ENCODE peak calls at places on chromosomes 2 and 18, in four cellular contexts. O is GM12878, X is SK-N-SH, W is HepG2. T is an unnamed sample.

GRCh38 chr2:187055463-187055862 is 206.5 kb upstream of the ZSWIM2 start:
- DNase-seq in O (no peak), X (no peak), W (peak), T (no peak)

GRCh38 chr2:20638014-20638413 is 12.9 kb downstream of the HS1BP3 start:
- DNase-seq in O (no peak), X (no peak), W (no peak), T (no peak)

GRCh38 chr18:26802330-26803200 is 62.9 kb downstream of the AQP4 start:
- DNase-seq in O (no peak), X (peak), W (no peak), T (no peak)

GRCh38 chr2:72205546-72205863 is 57.8 kb upstream of the CYP26B1 start:
- DNase-seq in O (no peak), X (no peak), W (peak), T (no peak)

GRCh38 chr18:57422313-57422872 is 12.8 kb upstream of the ONECUT2 start:
- DNase-seq in O (no peak), X (no peak), W (peak), T (no peak)

GRCh38 chr2:72235497-72236413 is 88.1 kb upstream of the CYP26B1 start:
- DNase-seq in O (no peak), X (no peak), W (no peak), T (no peak)

GRCh38 chr2:233369462-233369861 is 15.2 kb downstream of the DGKD start:
- DNase-seq in O (no peak), X (no peak), W (no peak), T (no peak)

GRCh38 chr2:160581448-160581847 is 87.8 kb upstream of the RBMS1 start:
- DNase-seq in O (no peak), X (no peak), W (no peak), T (no peak)

GRCh38 chr18:825891-826585 is 14.0 kb upstream of the YES1 start:
- DNase-seq in O (no peak), X (no peak), W (no peak), T (peak)

GRCh38 chr2:191302459-191303155 is 57.4 kb downstream of the MYO1B start:
- DNase-seq in O (no peak), X (peak), W (peak), T (no peak)

GRCh38 chr2:37376421-37377186 is 32.2 kb downstream of the QPCT start:
- DNase-seq in O (peak), X (no peak), W (no peak), T (no peak)

GRCh38 chr2:30185175-30185574 is 38.4 kb downstream of the YPEL5 start:
- DNase-seq in O (no peak), X (no peak), W (peak), T (no peak)

GRCh38 chr18:36811430-36811829 is 17.4 kb downstream of the TPGS2 start:
- DNase-seq in O (no peak), X (no peak), W (no peak), T (no peak)

GRCh38 chr18:23599809-23600208 is 13.5 kb upstream of the NPC1 start:
- DNase-seq in O (no peak), X (no peak), W (no peak), T (no peak)

GRCh38 chr2:136143603-136144451 is 25.9 kb upstream of the CXCR4 start:
- DNase-seq in O (no peak), X (peak), W (no peak), T (no peak)

GRCh38 chr18:8190980-8191379 is 418.3 kb upstream of the RAB12 start:
- DNase-seq in O (no peak), X (no peak), W (no peak), T (no peak)

GRCh38 chr2:149329470-149330126 is 789 bp upstream of the LYPD6 start:
- DNase-seq in O (no peak), X (peak), W (peak), T (no peak)

GRCh38 chr18:42289526-42289925 is 334.5 kb downstream of the PIK3C3 start:
- DNase-seq in O (no peak), X (no peak), W (no peak), T (no peak)

GRCh38 chr2:84836215-84836614 is 44.7 kb downstream of the TRABD2A start:
- DNase-seq in O (no peak), X (no peak), W (no peak), T (no peak)

GRCh38 chr18:11951390-11951851 is 29.9 kb upstream of the IMPA2 start:
- DNase-seq in O (no peak), X (no peak), W (no peak), T (peak)

GRCh38 chr2:208006833-208007232 is 18.5 kb downstream of the PLEKHM3 start:
- DNase-seq in O (no peak), X (no peak), W (no peak), T (no peak)

GRCh38 chr2:200479617-200480292 is 30.1 kb downstream of the KCTD18 start:
- DNase-seq in O (no peak), X (no peak), W (peak), T (no peak)

GRCh38 chr2:176158306-176158643 is 1.2 kb downstream of the HOXD3 start:
- DNase-seq in O (no peak), X (no peak), W (no peak), T (no peak)

DNA sequence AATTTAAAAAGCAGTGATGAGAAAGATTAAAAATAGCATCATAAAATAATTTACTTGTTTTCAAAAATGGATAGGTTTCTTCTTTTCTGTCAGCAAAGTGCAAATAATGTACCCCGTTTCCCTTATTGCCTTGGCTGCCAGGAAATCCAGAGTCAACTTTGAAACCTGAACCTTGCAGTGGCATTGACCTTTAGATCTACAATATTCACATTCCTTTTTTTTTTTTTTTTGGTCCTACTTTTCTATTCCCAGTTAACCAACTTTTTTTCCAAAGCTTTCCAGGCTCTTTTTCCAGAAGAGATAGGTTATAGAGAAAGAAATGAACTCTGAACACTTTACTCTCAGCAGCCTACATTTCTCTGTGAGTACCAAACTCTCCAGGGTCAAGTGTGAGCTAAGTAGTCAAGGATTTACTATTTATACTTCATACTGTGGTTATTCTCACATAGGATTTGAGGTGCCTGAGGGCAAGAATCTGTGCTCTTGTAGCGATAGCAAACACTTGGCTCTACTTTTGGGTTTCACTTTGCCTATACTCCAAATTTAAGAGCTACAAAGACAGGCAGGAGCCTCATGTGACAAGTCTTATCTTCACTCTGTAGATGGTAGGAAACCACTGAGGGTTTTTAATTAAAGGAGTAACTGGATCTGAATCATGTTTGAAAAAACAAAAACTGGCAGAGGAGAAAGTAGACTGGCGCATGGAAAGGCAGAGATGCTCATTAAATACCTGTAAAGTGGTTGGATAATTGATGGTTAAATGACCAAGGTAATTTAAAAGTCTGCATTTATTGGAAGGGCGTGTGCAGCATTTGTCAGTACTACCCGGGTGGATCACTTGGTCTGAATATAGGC is 63.2 kb upstream of the TMEM17 start:
- DNase-seq in O (no peak), X (no peak), W (peak), T (no peak)
- TF ChIP-seq NFIC in O (no peak), X (no peak), W (peak), T (no peak)

DNA sequence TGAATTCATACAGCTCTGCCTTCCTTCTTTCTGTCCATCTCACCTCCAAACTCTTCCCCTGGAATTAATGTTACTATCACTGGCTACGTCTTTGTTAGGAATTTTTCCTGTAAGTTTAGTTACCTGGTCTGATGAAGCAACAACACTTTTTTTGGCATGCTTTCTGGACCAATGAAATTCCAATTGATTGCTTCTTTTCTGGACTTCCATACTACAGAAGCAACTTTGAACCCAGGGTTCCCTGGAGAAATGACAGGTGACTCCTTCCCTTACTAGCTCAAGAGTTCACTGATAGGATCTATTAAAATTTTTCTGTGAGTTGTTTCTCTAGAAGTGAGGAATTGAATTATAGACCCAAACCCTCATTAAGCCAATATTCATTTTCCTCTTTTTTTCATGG is 41.4 kb upstream of the STPG4 start:
- DNase-seq in O (no peak), X (no peak), W (no peak), T (no peak)
- TF ChIP-seq CTCF in O (no peak), X (no peak), W (no peak), T (no peak)

DNA sequence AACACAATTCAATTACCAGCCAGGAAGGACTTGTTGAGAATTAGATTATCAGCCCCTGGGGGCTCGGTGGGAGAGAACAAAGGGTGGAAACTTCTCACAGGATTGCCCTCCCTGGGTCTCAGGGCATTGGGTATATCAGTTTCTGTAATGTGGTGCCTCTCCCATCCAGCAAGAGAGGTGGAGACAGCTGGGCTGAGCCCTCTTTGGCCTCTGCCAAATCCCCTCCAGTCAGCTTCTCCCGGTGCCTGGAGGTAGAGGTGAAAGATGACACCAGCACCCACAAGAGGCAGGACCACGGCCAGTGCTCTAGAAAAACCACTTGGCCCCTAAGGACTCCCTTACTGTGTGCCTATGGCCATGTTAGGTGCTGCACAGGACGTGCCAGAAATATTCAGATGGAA is 179.7 kb downstream of the HAUS1 start:
- DNase-seq in O (no peak), X (peak), W (no peak), T (no peak)
- TF ChIP-seq REST in O (peak), X (peak), W (peak), T (no peak)

GRCh38 chr2:158716091-158716815 is 78.9 kb upstream of the DAPL1 start:
- DNase-seq in O (no peak), X (no peak), W (peak), T (no peak)

GRCh38 chr2:158715352-158715751 is 79.8 kb upstream of the DAPL1 start:
- DNase-seq in O (no peak), X (no peak), W (no peak), T (no peak)

GRCh38 chr2:158713523-158714138 is 81.5 kb upstream of the DAPL1 start:
- DNase-seq in O (no peak), X (no peak), W (no peak), T (no peak)

GRCh38 chr2:158712791-158713522 is 82.2 kb upstream of the DAPL1 start:
- DNase-seq in O (no peak), X (no peak), W (no peak), T (no peak)

GRCh38 chr2:158714420-158714819 is 80.7 kb upstream of the DAPL1 start:
- DNase-seq in O (no peak), X (no peak), W (no peak), T (no peak)
- TF ChIP-seq NFIC in O (no peak), X (no peak), W (no peak), T (no peak)

DNA sequence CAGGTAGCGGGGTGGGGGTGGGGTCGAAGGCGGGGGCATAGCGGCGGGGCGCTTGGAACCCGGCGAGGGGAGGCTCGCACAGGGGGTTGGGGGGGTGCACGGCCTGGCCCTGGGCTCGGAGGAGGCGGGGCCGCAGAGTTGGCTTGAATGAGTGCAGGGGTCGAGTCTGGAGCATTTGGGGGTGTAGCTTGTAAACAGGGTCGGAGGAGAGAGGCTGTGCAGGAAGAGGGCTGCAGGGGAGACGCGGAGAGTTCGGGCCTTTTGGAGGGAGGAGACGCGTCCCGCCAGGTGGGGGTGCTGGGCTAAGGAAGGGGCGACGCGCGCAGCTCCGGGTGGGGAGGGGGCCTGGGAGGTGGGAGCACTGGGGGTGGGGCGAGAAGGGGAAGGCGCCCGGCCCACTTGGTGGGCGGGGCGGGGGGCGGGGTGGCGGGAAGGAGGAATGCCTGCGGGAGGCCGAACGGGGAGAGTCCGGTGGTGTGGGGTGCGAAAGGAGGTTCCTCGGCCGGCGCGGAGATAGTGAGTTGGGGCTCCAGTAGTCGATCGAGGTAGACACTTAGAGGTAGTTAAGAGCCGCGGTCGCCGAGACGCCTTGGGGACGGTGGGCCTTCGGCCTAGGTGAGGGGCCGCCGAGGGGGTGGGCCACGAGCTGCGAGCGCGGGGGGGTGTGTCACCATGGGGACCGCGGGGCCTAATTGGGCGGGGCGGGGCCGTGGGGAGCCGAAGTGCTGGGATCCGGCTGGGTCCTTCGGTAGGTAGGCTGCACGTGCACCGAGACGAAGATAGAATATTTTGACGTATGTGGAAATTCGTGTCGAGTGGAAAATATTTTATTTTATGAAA is 766 bp downstream of the MSH6 start:
- DNase-seq in O (peak), X (peak), W (peak), T (peak)
- TF ChIP-seq CTCF in O (peak), X (no peak), W (peak), T (peak)

GRCh38 chr18:48992133-48992532 is 41.4 kb upstream of the SMAD7 start:
- DNase-seq in O (no peak), X (no peak), W (no peak), T (no peak)

GRCh38 chr18:48991299-48992055 is 40.7 kb upstream of the SMAD7 start:
- DNase-seq in O (no peak), X (no peak), W (no peak), T (no peak)

GRCh38 chr18:48988508-48989303 is 37.9 kb upstream of the SMAD7 start:
- DNase-seq in O (no peak), X (no peak), W (no peak), T (no peak)

GRCh38 chr18:48989304-48990284 is 38.8 kb upstream of the SMAD7 start:
- DNase-seq in O (no peak), X (no peak), W (peak), T (no peak)

DNA sequence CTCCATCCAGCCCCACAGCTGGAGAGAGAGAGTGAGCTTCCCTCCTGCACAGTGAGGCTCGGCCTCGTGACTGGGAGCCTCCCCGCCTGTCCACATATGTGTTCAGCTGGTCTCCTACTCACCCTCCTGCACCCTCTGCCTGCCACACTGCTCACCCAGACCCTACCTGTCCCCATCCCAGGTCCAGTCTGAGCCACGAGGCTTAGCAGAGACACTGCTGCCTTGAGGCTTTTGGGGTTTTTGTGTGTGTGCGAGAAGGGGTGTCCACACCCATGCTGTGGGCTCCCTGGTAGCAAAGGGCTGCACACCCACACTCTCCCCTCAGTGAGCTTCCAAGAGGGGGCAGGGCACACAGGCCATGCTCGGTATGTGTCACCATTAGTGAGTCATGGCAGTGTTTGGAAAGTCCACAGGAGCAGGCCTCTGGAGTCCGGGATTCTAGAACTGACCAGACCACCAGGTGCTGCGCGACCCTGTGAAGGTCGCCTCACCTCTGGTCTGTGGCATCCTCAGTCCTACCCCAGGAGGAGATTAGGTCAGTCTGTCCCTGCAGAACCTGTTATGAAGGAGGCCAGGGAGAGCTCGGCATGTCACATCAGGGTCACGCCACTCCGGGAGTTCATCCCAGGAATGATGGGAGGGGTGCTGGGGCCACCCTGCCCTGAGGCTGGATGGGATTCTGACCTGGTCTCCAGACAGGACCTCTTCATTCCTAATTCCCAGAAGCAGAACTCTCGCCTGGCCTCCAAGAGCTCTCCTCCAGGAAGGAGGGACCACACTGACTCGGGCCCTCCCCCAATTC is 39.9 kb upstream of the SMAD7 start:
- DNase-seq in O (no peak), X (no peak), W (peak), T (peak)
- TF ChIP-seq REST in O (no peak), X (no peak), W (no peak), T (no peak)

GRCh38 chr2:129861666-129862288 is 117.7 kb upstream of the RAB6C start:
- DNase-seq in O (no peak), X (no peak), W (no peak), T (no peak)
- TF ChIP-seq NFIC in O (no peak), X (no peak), W (no peak), T (no peak)

DNA sequence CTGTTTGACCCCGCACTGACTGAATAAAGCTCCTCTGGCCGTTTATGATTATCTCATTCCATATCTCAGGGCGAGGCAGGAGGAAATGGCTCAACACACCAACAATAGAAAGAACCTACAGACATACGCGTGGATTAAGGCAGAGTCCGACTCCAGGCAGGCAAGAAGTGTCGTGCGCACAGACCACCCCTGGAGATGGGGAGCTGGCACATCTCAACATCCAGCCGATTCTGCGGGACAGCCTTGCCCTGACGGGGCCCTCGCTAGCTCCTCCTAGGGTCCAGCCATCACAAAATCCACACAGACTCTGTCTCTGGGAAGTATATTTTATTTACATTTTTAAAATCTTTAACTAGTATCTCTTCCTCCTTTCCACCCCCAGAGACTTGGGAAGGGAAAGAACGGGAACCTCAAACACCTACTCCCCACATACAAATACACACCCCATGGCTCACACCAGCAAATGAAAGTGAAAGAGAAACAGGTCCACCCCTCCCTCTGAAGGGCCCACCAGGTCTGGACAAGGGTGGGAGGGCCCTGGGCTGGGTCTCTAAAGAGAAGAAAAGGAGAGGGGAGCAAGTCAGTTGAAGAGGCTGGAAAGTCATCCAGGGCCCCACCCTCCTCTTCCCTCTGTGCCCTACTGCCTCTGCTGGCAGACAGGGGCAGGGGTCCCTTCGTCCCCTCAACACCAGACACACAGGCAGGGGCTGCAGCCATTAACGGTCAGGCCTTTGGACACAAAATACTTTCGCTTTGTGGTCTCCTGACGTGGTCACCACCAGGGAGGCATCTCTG is 3.2 kb downstream of the GPBAR1 start:
- DNase-seq in O (no peak), X (no peak), W (no peak), T (no peak)
- TF ChIP-seq CTCF in O (no peak), X (no peak), W (no peak), T (no peak)

GRCh38 chr2:197183355-197183754 is 127.2 kb downstream of the ANKRD44 start:
- DNase-seq in O (no peak), X (no peak), W (no peak), T (no peak)

GRCh38 chr2:197181491-197181890 is 129.1 kb downstream of the ANKRD44 start:
- DNase-seq in O (no peak), X (no peak), W (no peak), T (no peak)

GRCh38 chr2:197176457-197176964 is 134.1 kb downstream of the ANKRD44 start:
- DNase-seq in O (no peak), X (no peak), W (no peak), T (no peak)

GRCh38 chr2:197182668-197183067 is 127.9 kb downstream of the ANKRD44 start:
- DNase-seq in O (no peak), X (no peak), W (no peak), T (no peak)

GRCh38 chr2:197179744-197180498 is 130.7 kb downstream of the ANKRD44 start:
- DNase-seq in O (no peak), X (peak), W (no peak), T (no peak)
- TF ChIP-seq REST in O (no peak), X (no peak), W (no peak), T (no peak)

T was measured in K562.